ENCODE peak calls at places on chromosomes 3 and 15, in six cellular contexts. G is endothelial cell of umbilical vein, D is hepatocyte, H is PC-3, Q is IMR-90, P is astrocyte. A is an unnamed sample.

GRCh38 chr3:146953523-146954125 is 348.5 kb upstream of the PLSCR5 start:
- DNase-seq in G (no peak), D (no peak), H (no peak), Q (peak), P (peak), A (no peak)

GRCh38 chr15:34360298-34360697 is 6.7 kb downstream of the LPCAT4 start:
- DNase-seq in G (no peak), D (peak), H (peak), Q (no peak), P (no peak), A (no peak)

GRCh38 chr3:126127452-126127851 is 43.5 kb upstream of the SLC41A3 start:
- DNase-seq in G (no peak), D (no peak), H (no peak), Q (no peak), P (no peak), A (no peak)

GRCh38 chr3:71492566-71492965 is 91.0 kb downstream of the FOXP1 start:
- DNase-seq in G (no peak), D (no peak), H (no peak), Q (no peak), P (no peak), A (no peak)

GRCh38 chr15:74873756-74874424 is 725 bp upstream of the SCAMP2 start:
- DNase-seq in G (peak), D (peak), H (no peak), Q (no peak), P (no peak), A (peak)

GRCh38 chr3:153624310-153625030 is 462.4 kb downstream of the RAP2B start:
- DNase-seq in G (peak), D (no peak), H (no peak), Q (no peak), P (no peak), A (peak)

GRCh38 chr15:49064281-49064653 is 18.0 kb upstream of the SECISBP2L start:
- DNase-seq in G (no peak), D (no peak), H (no peak), Q (no peak), P (no peak), A (no peak)

GRCh38 chr15:60390231-60390630 is 7.6 kb downstream of the ANXA2 start:
- DNase-seq in G (no peak), D (no peak), H (no peak), Q (no peak), P (no peak), A (no peak)

GRCh38 chr3:116863842-116864626 is 154.5 kb downstream of the TUSC7 start:
- DNase-seq in G (peak), D (peak), H (peak), Q (peak), P (peak), A (peak)

GRCh38 chr15:41772720-41773331 is 1.5 kb upstream of the MAPKBP1 start:
- DNase-seq in G (peak), D (peak), H (peak), Q (peak), P (peak), A (peak)

GRCh38 chr3:159645874-159646273 is 342.8 kb upstream of the IL12A start:
- DNase-seq in G (no peak), D (no peak), H (peak), Q (peak), P (no peak), A (no peak)

GRCh38 chr15:80090879-80091503 is 31.5 kb downstream of the ZFAND6 start:
- DNase-seq in G (no peak), D (no peak), H (peak), Q (no peak), P (no peak), A (no peak)

GRCh38 chr3:156577731-156578130 is 22.8 kb upstream of the SSR3 start:
- DNase-seq in G (no peak), D (no peak), H (peak), Q (peak), P (no peak), A (no peak)

GRCh38 chr3:10366681-10367101 is 45.8 kb upstream of the SEC13 start:
- DNase-seq in G (peak), D (peak), H (peak), Q (peak), P (peak), A (no peak)

GRCh38 chr15:70535071-70535954 is 228.0 kb downstream of the UACA start:
- DNase-seq in G (no peak), D (no peak), H (no peak), Q (no peak), P (no peak), A (peak)

GRCh38 chr15:39685999-39686613 is 96.5 kb downstream of the FSIP1 start:
- DNase-seq in G (peak), D (peak), H (peak), Q (peak), P (peak), A (peak)

GRCh38 chr3:122908251-122908650 is 113.4 kb downstream of the SLC49A4 start:
- DNase-seq in G (no peak), D (no peak), H (no peak), Q (no peak), P (no peak), A (no peak)

GRCh38 chr15:39728844-39729243 is 53.8 kb downstream of the FSIP1 start:
- DNase-seq in G (no peak), D (no peak), H (no peak), Q (no peak), P (peak), A (no peak)

GRCh38 chr3:155227141-155227540 is 66.3 kb downstream of the STRIT1 start:
- DNase-seq in G (no peak), D (no peak), H (no peak), Q (no peak), P (no peak), A (no peak)

GRCh38 chr3:54831091-54831490 is 96.8 kb downstream of the LRTM1 start:
- DNase-seq in G (no peak), D (no peak), H (no peak), Q (no peak), P (no peak), A (no peak)

GRCh38 chr15:99427668-99428361 is 138.0 kb upstream of the MEF2A start:
- DNase-seq in G (no peak), D (no peak), H (no peak), Q (no peak), P (no peak), A (no peak)

GRCh38 chr3:188683032-188683491 is 488.7 kb upstream of the TPRG1 start:
- DNase-seq in G (no peak), D (peak), H (peak), Q (peak), P (peak), A (no peak)

GRCh38 chr3:189563841-189564563 is 67.2 kb upstream of the TP63 start:
- DNase-seq in G (no peak), D (peak), H (peak), Q (peak), P (peak), A (no peak)

GRCh38 chr3:53260286-53260785 is 4.5 kb upstream of the TKT start:
- DNase-seq in G (no peak), D (no peak), H (no peak), Q (no peak), P (no peak), A (no peak)

GRCh38 chr3:9037113-9037715 is 73.9 kb upstream of the RAD18 start:
- DNase-seq in G (no peak), D (no peak), H (no peak), Q (no peak), P (no peak), A (no peak)

GRCh38 chr15:75061272-75061671 is 37.9 kb downstream of the PPCDC start:
- DNase-seq in G (no peak), D (no peak), H (no peak), Q (peak), P (peak), A (no peak)

GRCh38 chr15:67547064-67547463 is 4.6 kb downstream of the MAP2K5 start:
- DNase-seq in G (no peak), D (no peak), H (no peak), Q (no peak), P (no peak), A (no peak)

GRCh38 chr3:43752908-43753307 is 62.2 kb downstream of the ABHD5 start:
- DNase-seq in G (no peak), D (no peak), H (no peak), Q (peak), P (no peak), A (no peak)

GRCh38 chr3:14297784-14298236 is 104.6 kb upstream of the SLC6A6 start:
- DNase-seq in G (no peak), D (no peak), H (no peak), Q (no peak), P (peak), A (no peak)

GRCh38 chr15:74531144-74531811 is 9.7 kb upstream of the ARID3B start:
- DNase-seq in G (no peak), D (peak), H (peak), Q (peak), P (peak), A (no peak)

GRCh38 chr3:157310329-157311065 is 126.2 kb upstream of the PTX3 start:
- DNase-seq in G (no peak), D (no peak), H (peak), Q (no peak), P (no peak), A (no peak)

GRCh38 chr3:61538486-61538885 is 22.9 kb upstream of the PTPRG start:
- DNase-seq in G (no peak), D (no peak), H (no peak), Q (no peak), P (no peak), A (no peak)

GRCh38 chr3:161913786-161914389 is 417.3 kb downstream of the OTOL1 start:
- DNase-seq in G (no peak), D (no peak), H (peak), Q (peak), P (peak), A (no peak)

GRCh38 chr3:107064445-107065060 is 312.7 kb upstream of the CCDC54 start:
- DNase-seq in G (peak), D (peak), H (peak), Q (peak), P (peak), A (peak)

GRCh38 chr3:54830658-54831057 is 97.2 kb downstream of the LRTM1 start:
- DNase-seq in G (no peak), D (peak), H (peak), Q (peak), P (no peak), A (peak)

GRCh38 chr15:31434418-31435255 is 108.0 kb downstream of the KLF13 start:
- DNase-seq in G (peak), D (no peak), H (peak), Q (peak), P (peak), A (peak)

GRCh38 chr3:179660872-179661271 is 8.0 kb downstream of the USP13 start:
- DNase-seq in G (no peak), D (no peak), H (no peak), Q (no peak), P (no peak), A (no peak)

DNA sequence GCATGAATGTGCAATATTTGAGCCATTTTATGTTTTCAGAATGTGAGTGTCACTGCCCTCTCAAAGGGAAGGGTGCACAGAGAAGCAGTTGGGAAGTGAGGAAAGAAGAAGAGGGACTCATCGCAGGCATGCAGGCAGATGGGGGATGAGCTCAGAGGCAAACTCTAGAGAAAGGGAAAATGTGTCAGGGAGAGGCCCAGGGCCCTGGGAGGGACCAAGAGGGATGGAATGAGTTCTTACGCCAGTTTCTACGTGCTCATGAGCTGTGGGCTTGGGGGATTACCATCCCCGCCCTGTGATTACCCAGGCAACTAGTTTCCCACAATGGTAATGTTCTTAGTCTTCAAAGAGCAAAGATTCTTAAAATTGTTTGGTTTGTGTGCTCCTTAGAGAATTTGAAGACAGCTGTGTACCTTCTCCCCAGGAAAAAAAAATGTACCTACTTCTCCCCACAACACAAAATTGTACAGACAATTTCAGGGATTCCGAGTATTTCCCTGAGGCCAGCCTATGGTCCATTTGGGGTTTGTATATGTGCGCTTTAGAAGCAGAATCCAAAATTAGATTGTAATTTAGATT is 17.8 kb downstream of the GCSAM start:
- DNase-seq in G (no peak), D (no peak), H (no peak), Q (no peak), P (no peak), A (peak)
- H3K4me2 ChIP-seq in G (no peak), D (no peak), H (no peak), Q (no peak), P (no peak), A (peak)

GRCh38 chr3:176946169-176946568 is 251.1 kb downstream of the TBL1XR1 start:
- DNase-seq in G (no peak), D (no peak), H (no peak), Q (no peak), P (no peak), A (no peak)
- H2AFZ ChIP-seq in G (no peak), D (no peak), H (no peak), Q (no peak), P (no peak), A (no peak)

GRCh38 chr15:86316699-86317378 is 237.2 kb downstream of the AGBL1 start:
- DNase-seq in G (no peak), D (no peak), H (no peak), Q (no peak), P (no peak), A (no peak)

GRCh38 chr15:86311568-86312280 is 232.1 kb downstream of the AGBL1 start:
- DNase-seq in G (no peak), D (no peak), H (no peak), Q (no peak), P (no peak), A (no peak)

GRCh38 chr15:86316216-86316615 is 236.5 kb downstream of the AGBL1 start:
- DNase-seq in G (no peak), D (no peak), H (no peak), Q (no peak), P (no peak), A (no peak)

GRCh38 chr15:86317379-86317745 is 237.7 kb downstream of the AGBL1 start:
- DNase-seq in G (no peak), D (no peak), H (no peak), Q (no peak), P (no peak), A (no peak)
- H3K4me2 ChIP-seq in G (no peak), D (no peak), H (no peak), Q (no peak), P (no peak), A (no peak)

DNA sequence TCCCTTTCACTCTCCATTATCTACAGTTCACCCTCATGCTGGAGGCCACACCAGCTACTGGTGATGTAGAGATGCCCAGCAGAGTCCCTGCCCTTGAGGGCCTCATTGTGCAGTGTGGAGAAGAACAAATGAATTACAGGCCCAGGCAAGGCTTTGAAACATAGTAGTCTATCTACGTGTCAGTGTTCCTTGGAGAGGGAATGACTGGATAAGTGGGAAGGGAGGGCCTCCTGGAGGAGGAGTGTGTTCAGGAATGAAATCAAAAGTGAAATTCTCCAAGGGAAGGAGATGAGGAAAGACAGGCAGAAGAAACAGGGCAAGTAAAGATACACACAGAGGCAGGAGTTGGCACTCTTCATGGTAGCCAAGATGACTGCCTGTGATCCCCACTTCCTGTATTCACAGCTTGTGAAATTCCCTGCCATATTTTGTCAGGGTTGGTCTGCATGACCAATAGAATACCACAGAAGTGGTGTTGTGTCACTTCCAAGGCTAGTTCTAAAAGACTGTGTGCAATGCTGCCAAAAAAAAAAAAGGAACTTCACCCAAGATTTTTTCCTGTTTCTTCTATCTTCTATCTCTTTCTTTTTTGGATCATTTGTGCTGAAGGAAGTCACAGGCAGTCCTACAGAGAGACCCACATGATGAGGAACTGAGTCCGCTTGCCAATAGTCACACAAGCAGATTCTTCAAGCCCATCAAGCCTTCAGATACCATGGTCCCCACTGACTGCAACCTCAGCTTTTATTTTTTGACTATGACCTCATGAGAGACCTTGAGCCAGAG is 17.9 kb upstream of the RAF1 start:
- DNase-seq in G (no peak), D (no peak), H (peak), Q (peak), P (peak), A (no peak)
- H2AFZ ChIP-seq in G (no peak), D (no peak), H (no peak), Q (peak), P (peak), A (peak)

GRCh38 chr3:27360113-27361078 is 8.8 kb downstream of the NEK10 start:
- DNase-seq in G (peak), D (peak), H (peak), Q (peak), P (peak), A (peak)
- H3K4me2 ChIP-seq in G (peak), D (no peak), H (peak), Q (no peak), P (no peak), A (peak)

DNA sequence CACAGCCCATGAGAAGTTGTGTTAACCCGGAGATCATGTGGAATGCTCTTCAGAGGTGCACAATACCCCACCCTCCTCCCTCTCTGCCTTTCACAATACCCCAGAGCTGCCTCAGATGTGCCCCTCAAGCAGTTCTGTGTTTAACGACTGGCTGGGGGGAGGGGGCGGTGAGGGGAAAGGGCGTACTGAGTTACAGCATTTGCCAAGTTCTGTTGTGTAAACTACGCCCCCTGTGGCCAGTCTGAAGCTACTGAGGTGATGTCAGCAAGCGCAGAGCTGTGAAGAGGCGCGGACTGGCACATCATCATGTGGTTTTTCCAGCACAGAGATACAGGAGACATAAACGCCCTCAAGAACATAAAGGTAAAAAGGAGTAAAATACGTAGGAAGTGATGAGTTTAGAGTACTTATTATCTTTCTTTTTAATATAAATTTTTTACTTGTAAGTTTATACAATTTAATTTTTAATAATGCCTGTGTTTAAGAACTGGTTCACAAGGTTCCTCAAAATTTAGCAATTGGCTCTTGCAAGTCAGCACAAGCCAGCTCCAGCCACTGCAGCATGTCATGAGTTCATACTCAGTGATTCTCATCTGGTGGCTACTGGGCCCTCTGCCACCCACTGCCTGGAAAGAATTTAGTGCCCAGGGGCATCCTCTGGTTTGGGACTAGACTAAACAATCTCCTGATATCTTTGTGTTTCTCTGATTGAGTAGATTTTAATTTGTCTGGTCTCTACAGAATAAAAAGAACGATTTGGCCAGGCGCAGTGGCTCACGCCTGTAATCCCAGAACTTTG is 1.7 kb downstream of the EPB42 start:
- DNase-seq in G (peak), D (peak), H (peak), Q (peak), P (no peak), A (peak)
- H2AFZ ChIP-seq in G (no peak), D (no peak), H (no peak), Q (no peak), P (no peak), A (no peak)

GRCh38 chr3:47265725-47266480 is 16.7 kb downstream of the KIF9 start:
- DNase-seq in G (no peak), D (no peak), H (no peak), Q (peak), P (no peak), A (no peak)

GRCh38 chr3:47260605-47261004 is 22.0 kb downstream of the KIF9 start:
- DNase-seq in G (no peak), D (no peak), H (no peak), Q (no peak), P (no peak), A (no peak)

GRCh38 chr3:47265008-47265407 is 17.6 kb downstream of the KIF9 start:
- DNase-seq in G (no peak), D (no peak), H (no peak), Q (no peak), P (no peak), A (no peak)

GRCh38 chr3:47259114-47259513 is 23.5 kb downstream of the KIF9 start:
- DNase-seq in G (no peak), D (no peak), H (no peak), Q (no peak), P (no peak), A (no peak)

DNA sequence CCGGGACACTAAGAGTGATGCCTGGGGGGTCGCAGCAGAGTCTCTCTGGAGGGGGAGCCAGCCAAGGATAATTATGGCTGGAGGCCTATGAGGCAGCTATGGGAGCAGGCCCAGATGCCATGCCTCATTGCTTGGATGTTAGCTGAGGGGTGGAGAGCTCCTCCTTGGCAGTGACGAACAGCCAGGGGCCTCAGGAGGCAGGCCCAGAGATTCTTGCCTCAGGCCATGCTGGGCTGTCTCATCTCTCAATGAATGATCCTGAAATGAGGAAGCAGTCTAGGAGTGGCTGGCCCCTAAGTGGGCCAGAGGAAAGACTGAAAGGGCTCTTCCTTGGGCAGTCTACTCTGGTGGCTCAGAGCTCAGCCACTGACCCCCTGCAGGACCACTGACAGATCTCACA is 21.3 kb downstream of the KIF9 start:
- DNase-seq in G (no peak), D (no peak), H (peak), Q (peak), P (no peak), A (no peak)
- H3K4me2 ChIP-seq in G (no peak), D (no peak), H (no peak), Q (no peak), P (no peak), A (no peak)